ENCODE peak calls at places on chromosomes 13 and 19, in six cellular contexts. N, Q, V, Z, L and G are unnamed samples.

GRCh38 chr19:5627395-5627904 is 4.6 kb downstream of the SAFB start:
- DNase-seq in N (peak), Z (peak), L (peak), Q (peak), V (no peak), G (no peak)

GRCh38 chr19:35040826-35041547 is 534 bp upstream of the HPN start:
- DNase-seq in L (no peak), N (peak), Z (peak), V (peak), Q (no peak), G (peak)

GRCh38 chr19:37914908-37915307 is 7.9 kb downstream of the SIPA1L3 start:
- DNase-seq in Q (no peak), N (peak), L (no peak), Z (no peak), V (no peak), G (no peak)

GRCh38 chr19:34172661-34173144 is 399 bp downstream of the LSM14A start:
- DNase-seq in V (peak), L (no peak), Q (no peak), Z (no peak), N (peak), G (no peak)

GRCh38 chr13:40969169-40969901 is 49.8 kb downstream of the ELF1 start:
- DNase-seq in Q (no peak), L (no peak), N (no peak), Z (no peak), V (no peak), G (no peak)

GRCh38 chr13:42355118-42355840 is 83.3 kb downstream of the AKAP11 start:
- DNase-seq in N (no peak), L (no peak), V (no peak), Q (no peak), Z (no peak), G (no peak)

GRCh38 chr13:46575321-46575721 is 22.4 kb downstream of the LRCH1 start:
- DNase-seq in Q (peak), N (no peak), Z (no peak), V (peak), L (peak), G (no peak)

GRCh38 chr13:51643882-51644281 is 59.6 kb downstream of the WDFY2 start:
- DNase-seq in Z (no peak), N (no peak), Q (peak), L (peak), V (peak), G (no peak)

GRCh38 chr13:21047087-21047486 is 14.3 kb downstream of the LATS2 start:
- DNase-seq in Q (no peak), N (no peak), L (no peak), V (no peak), Z (no peak), G (no peak)

GRCh38 chr19:3210347-3211017 is 14.0 kb upstream of the CELF5 start:
- DNase-seq in N (peak), Q (no peak), V (peak), Z (peak), L (no peak), G (no peak)

GRCh38 chr13:45137501-45137880 is 17.2 kb downstream of the GTF2F2 start:
- DNase-seq in Z (no peak), Q (no peak), V (no peak), N (no peak), L (no peak), G (no peak)

GRCh38 chr13:43319617-43320444 is 296.4 kb downstream of the DNAJC15 start:
- DNase-seq in N (no peak), Z (no peak), L (no peak), V (no peak), Q (no peak), G (no peak)

GRCh38 chr19:45779231-45780145 is 2.8 kb downstream of the DMPK start:
- DNase-seq in N (peak), Q (peak), V (peak), L (no peak), Z (peak), G (peak)

GRCh38 chr13:93736111-93736510 is 509.5 kb downstream of the GPC6 start:
- DNase-seq in L (peak), Z (no peak), V (peak), N (no peak), Q (peak), G (no peak)

GRCh38 chr19:39030854-39031367 is 1.4 kb downstream of the FBXO27 start:
- DNase-seq in V (no peak), N (no peak), L (no peak), Q (no peak), Z (no peak), G (no peak)

GRCh38 chr13:113390874-113391497 is 27.1 kb upstream of the GRTP1 start:
- DNase-seq in Z (no peak), Q (no peak), V (no peak), N (no peak), L (no peak), G (no peak)

GRCh38 chr19:15911599-15912237 is 13.8 kb upstream of the CYP4F2 start:
- DNase-seq in L (no peak), Q (no peak), N (no peak), Z (no peak), V (no peak), G (no peak)

GRCh38 chr19:17183858-17184271 is 31.3 kb upstream of the USE1 start:
- DNase-seq in L (no peak), Q (no peak), V (no peak), N (peak), Z (no peak), G (no peak)

GRCh38 chr13:97371486-97372109 is 62.4 kb upstream of the RAP2A start:
- DNase-seq in Q (no peak), Z (no peak), N (no peak), L (no peak), V (no peak), G (no peak)

GRCh38 chr19:32876919-32877285 is 7.3 kb upstream of the SLC7A9 start:
- DNase-seq in Q (peak), L (peak), Z (peak), N (no peak), V (peak), G (no peak)

GRCh38 chr13:98427331-98427995 is 149.4 kb downstream of the STK24 start:
- DNase-seq in N (no peak), Q (no peak), L (no peak), V (no peak), Z (no peak), G (no peak)

GRCh38 chr13:45178349-45179142 is 22.3 kb downstream of the KCTD4 start:
- DNase-seq in Z (no peak), L (peak), Q (peak), N (no peak), V (peak), G (no peak)

DNA sequence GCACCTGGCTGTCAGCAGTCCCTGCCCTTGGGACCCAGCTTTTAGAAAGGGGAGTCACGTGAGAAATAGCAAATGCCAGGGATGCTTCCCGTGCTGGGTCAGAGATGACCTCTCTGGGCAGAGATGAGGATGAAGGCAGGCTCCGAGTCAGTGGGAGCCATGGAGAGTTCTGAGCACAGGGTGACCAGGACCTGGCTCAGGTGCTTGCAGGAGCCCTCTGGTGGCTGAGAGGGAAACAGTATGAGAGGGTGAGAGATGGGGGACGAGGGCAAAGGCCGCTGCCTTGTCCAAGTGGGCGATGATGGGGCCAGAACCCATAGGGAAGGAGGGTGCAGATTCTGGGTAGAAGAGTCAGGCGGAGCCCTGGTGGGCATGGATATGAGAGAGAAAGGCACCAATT is 15.8 kb downstream of the TMED1 start:
- DNase-seq in L (no peak), N (no peak), Z (no peak), V (no peak), Q (no peak), G (no peak)
- TF ChIP-seq CTCF in L (peak), N (peak), Z (no peak), V (peak), Q (peak), G (peak)

DNA sequence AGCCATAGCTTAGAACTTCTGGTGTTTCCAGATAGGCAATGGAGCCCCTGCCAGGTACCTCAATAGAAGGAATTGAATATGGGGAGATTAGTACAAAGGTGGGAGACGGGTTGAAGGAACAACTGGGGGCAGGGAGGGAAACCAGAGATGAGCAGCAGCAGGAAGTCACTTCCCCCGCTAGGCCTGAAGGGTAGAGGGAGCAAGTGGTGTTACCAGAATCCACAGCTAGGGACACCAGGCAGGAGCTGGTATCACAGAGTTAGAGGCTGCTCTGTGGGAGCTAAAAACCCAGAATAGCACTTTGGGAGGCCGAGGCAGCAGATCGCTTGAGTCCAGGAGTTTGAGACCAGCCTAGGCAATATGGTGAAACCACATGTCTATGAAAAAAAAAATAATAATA is 15.3 kb upstream of the HNRNPUL1 start:
- DNase-seq in N (no peak), Q (no peak), L (no peak), V (no peak), Z (no peak), G (no peak)
- H3K4me3 ChIP-seq in N (no peak), Q (no peak), L (no peak), V (no peak), Z (no peak), G (no peak)

GRCh38 chr19:14113762-14114414 is 3.7 kb downstream of the PRKACA start:
- DNase-seq in V (no peak), L (no peak), Z (peak), Q (no peak), N (no peak), G (no peak)
- TF ChIP-seq CTCF in V (peak), L (peak), Z (peak), Q (no peak), N (peak), G (peak)

DNA sequence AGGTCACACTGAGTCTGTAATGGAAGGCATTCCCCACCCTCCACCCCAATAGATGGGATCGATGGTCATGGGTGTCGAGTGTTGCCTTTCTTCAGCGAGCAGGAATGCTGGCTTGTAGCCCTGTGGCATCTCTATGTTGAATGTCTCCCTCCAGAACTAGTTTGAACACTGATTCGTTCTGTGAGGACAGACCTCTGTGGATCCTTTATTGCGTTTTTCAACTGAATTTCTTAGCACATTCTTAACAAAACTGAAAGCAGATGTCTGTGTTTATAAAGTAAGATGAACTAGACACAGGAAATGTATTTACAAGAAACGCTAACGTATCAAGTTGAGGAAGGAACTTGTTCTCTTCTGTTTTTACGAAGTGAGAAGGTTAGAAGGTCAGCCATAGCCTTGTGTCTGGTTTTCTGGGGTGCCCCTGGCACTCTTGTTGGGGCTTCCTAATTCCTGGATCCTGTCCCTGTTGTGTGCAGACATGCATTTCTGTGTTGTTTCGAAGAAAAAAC is 36.8 kb upstream of the TM9SF2 start:
- DNase-seq in N (no peak), V (no peak), Q (peak), L (peak), Z (no peak), G (no peak)
- H3K4me3 ChIP-seq in N (no peak), V (no peak), Q (peak), L (peak), Z (no peak), G (no peak)

DNA sequence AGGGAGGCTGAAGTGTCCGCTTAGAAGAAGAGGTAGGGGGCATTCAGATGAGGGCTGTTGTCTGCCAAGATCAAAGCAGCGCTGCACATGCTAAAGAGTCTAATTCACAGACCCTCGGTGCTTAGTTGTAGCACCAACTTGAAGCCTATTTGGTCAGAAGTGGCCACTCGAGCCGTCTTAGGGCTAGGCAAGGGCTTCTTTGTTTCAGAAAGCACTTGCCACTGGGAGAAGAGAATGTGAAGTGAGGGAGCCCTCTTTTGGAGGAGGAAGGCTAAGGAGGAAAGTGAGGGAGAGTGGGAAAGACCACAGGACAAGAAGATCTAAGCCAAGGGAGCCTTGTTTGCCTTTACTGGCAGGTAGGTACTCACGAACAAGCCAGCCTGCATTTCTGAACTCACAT is 313.4 kb upstream of the TMTC4 start:
- DNase-seq in Q (peak), L (peak), N (no peak), Z (no peak), V (no peak), G (no peak)
- TF ChIP-seq CTCF in Q (peak), L (peak), N (no peak), Z (no peak), V (no peak), G (peak)

GRCh38 chr19:13042443-13043130 is 47.3 kb downstream of the NFIX start:
- DNase-seq in V (peak), N (no peak), Z (no peak), L (peak), Q (peak), G (no peak)
- H3K4me3 ChIP-seq in V (no peak), N (no peak), Z (no peak), L (no peak), Q (no peak), G (no peak)

GRCh38 chr13:37510441-37510840 is 88.1 kb downstream of the POSTN start:
- DNase-seq in Z (no peak), V (no peak), N (no peak), L (no peak), Q (no peak), G (no peak)

DNA sequence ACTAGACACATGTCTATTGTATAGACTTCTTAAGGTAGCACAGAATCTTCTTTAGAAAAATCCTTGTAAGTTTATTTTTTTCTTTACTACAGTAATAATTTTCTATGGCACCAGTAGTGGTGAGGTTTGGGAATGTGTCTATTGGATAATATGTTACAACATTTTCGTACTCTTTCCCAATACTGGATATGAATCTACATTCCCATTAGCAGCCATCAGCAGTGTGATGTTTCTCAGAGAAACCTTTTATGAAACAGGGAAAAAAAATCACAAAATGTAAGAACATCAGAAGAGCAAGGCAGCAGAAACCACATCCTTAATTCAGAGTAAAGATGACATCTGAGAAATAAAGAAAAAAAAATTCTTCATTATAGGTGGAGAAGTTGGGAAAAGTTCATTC is 83.3 kb downstream of the POSTN start:
- DNase-seq in Z (no peak), Q (peak), N (no peak), V (no peak), L (no peak), G (no peak)
- TF ChIP-seq CTCF in Z (no peak), Q (no peak), N (no peak), V (no peak), L (no peak), G (no peak)

GRCh38 chr19:1510442-1510806 is 2.4 kb downstream of the ADAMTSL5 start:
- DNase-seq in L (no peak), N (no peak), Q (no peak), V (no peak), Z (no peak), G (no peak)

GRCh38 chr19:1512671-1513491 is at the start of gene ADAMTSL5:
- DNase-seq in V (peak), N (peak), Z (no peak), L (peak), Q (peak), G (no peak)

GRCh38 chr19:1511318-1511988 is 1.4 kb downstream of the ADAMTSL5 start:
- DNase-seq in L (no peak), Q (no peak), V (no peak), N (no peak), Z (no peak), G (no peak)

GRCh38 chr19:1510807-1511206 is 2.0 kb downstream of the ADAMTSL5 start:
- DNase-seq in N (no peak), V (no peak), Q (no peak), L (no peak), Z (no peak), G (no peak)

DNA sequence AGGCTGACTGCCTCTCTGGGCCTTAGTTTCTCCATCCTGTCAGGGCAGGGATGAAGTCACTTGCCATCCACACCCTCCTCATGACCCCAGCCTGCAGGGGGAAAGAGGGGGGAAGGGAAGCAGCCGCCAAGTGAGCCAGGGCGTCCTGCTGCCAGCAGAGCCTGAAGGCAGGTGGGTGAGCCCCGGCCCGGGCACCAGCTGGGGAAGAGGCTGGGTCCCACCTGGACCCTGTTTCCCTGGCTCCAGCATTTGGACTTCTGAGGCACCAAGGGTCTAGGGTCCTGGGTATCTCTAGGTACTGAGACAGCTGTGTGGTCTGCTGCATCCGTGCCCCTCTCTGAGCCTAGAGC is 855 bp downstream of the ADAMTSL5 start:
- DNase-seq in N (no peak), V (no peak), L (no peak), Q (no peak), Z (no peak), G (no peak)
- H3K4me3 ChIP-seq in N (no peak), V (peak), L (no peak), Q (no peak), Z (no peak), G (no peak)

GRCh38 chr19:54882758-54883157 is 8.7 kb downstream of the FCAR start:
- DNase-seq in L (no peak), N (no peak), Z (no peak), Q (no peak), V (no peak), G (no peak)
- TF ChIP-seq CTCF in L (no peak), N (no peak), Z (no peak), Q (no peak), V (no peak), G (peak)

DNA sequence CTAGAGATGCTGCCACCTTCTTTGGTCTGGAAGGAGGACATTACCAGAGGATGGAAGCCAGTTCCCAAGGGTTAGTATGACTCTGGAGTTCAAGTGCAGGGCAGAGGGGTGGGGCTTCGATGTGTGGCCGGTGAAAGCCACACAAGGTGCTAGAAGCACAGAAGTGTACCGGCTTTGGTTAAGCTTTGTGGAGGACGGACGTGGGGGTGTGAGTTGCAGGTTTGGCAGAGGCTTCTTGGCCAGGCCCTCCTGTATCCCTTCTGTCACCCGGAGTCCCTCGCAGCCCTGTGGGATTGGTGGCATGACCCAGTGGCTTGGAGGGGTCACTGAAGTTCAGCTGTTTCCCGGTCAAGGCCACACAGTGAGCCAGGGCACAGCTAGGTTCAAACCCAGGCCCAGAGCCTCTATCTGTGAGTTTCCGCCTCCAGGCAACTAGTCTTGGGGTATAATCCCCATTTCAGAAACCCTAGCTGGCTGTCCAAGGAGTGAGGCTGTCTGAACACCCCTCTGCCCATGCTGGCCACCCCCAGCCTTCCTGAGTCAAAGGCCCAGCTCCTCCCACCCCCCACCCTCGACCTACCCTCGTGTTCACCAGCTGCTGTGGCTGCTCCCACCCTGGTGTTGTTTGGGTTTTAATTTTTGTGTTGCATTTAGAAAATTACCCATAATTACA is 4.6 kb upstream of the SSBP4 start:
- DNase-seq in V (no peak), Q (no peak), L (no peak), Z (peak), N (no peak), G (no peak)
- H3K4me3 ChIP-seq in V (peak), Q (peak), L (no peak), Z (no peak), N (no peak), G (no peak)